ENCODE peak calls at places on chromosome X, in eight cellular contexts. S, J, R, F, I, P, C and Y are unnamed samples.

GRCh38 chrX:150361070-150361776 is 1.9 kb upstream of the MAMLD1 start:
- DNase-seq in I (peak; percentile 45), J (no peak), F (no peak), P (no peak), R (peak; percentile 45), C (no peak), S (no peak), Y (no peak)

GRCh38 chrX:153944140-153944799 is at the start of gene RENBP:
- DNase-seq in F (no peak), P (peak; percentile 69), R (peak; percentile 35), I (no peak), J (no peak), C (no peak), S (no peak), Y (no peak)

GRCh38 chrX:47232197-47232802 is 509 bp upstream of the USP11 start:
- DNase-seq in S (no peak), F (no peak), P (no peak), C (no peak), R (no peak), I (no peak), J (no peak), Y (no peak)

GRCh38 chrX:20382518-20383291 is 116.0 kb upstream of the RPS6KA3 start:
- DNase-seq in C (peak; percentile 34), I (peak; percentile 58), S (no peak), F (no peak), R (no peak), J (no peak), P (no peak), Y (no peak)

GRCh38 chrX:1412551-1413161 is 20.7 kb upstream of the SLC25A6 start:
- DNase-seq in S (no peak), J (no peak), F (no peak), I (no peak), C (no peak), P (no peak), R (no peak), Y (no peak)

GRCh38 chrX:25013593-25014365 is 2.0 kb downstream of the ARX start:
- DNase-seq in F (no peak), J (no peak), P (peak; percentile 67), C (no peak), S (no peak), R (no peak), I (no peak), Y (no peak)

GRCh38 chrX:44908198-44908597 is 35.2 kb downstream of the KDM6A start:
- DNase-seq in I (no peak), P (no peak), C (no peak), R (no peak), F (peak; percentile 64), S (peak; percentile 43), J (no peak), Y (peak; percentile 37)

GRCh38 chrX:95889279-95889678 is 795.4 kb upstream of the DIAPH2 start:
- DNase-seq in C (no peak), S (no peak), F (no peak), J (no peak), P (no peak), I (no peak), R (no peak), Y (no peak)

GRCh38 chrX:39957816-39958561 is 139.8 kb downstream of the BCOR start:
- DNase-seq in R (no peak), S (peak; percentile 16), I (no peak), F (peak; percentile 68), P (no peak), J (no peak), C (peak; percentile 76), Y (peak; percentile 40)